ENCODE peak calls at places on chromosomes 13 and 19, in eight cellular contexts. One of them, this sample, is unnamed.

GRCh38 chr19:4699826-4700572 is 23.6 kb downstream of the DPP9 start:
- DNase-seq in T-helper 17 cell: no peak
- DNase-seq in stimulated activated CD8-positive, alpha-beta memory T cell treated with anti-CD3 and anti-CD28 coated beads, Interleukin-7, amount 100 ng/mL, for 1 hour: no peak
- DNase-seq in Peyer's patch: no peak
- DNase-seq in lower lobe of right lung: no peak
- DNase-seq in activated naive CD4-positive, alpha-beta T cell treated with anti-CD3 and anti-CD28 coated beads, Interleukin-2, amount 10 ng/mL, durations not matched to agents 7 days and 5 days: no peak
- DNase-seq in NCI-H510A: no peak
- DNase-seq in AG04450: no peak
- DNase-seq in this sample: no peak

GRCh38 chr13:90412980-90413379 is 934.5 kb upstream of the MIR17HG start:
- DNase-seq in lower lobe of right lung: no peak
- DNase-seq in NCI-H510A: no peak
- DNase-seq in T-helper 17 cell: no peak
- DNase-seq in Peyer's patch: no peak
- DNase-seq in stimulated activated CD8-positive, alpha-beta memory T cell treated with anti-CD3 and anti-CD28 coated beads, Interleukin-7, amount 100 ng/mL, for 1 hour: no peak
- DNase-seq in activated naive CD4-positive, alpha-beta T cell treated with anti-CD3 and anti-CD28 coated beads, Interleukin-2, amount 10 ng/mL, durations not matched to agents 7 days and 5 days: no peak
- DNase-seq in AG04450: no peak
- DNase-seq in this sample: no peak

GRCh38 chr13:79604752-79605151 is 123.8 kb downstream of the NDFIP2 start:
- DNase-seq in Peyer's patch: no peak
- DNase-seq in T-helper 17 cell: no peak
- DNase-seq in activated naive CD4-positive, alpha-beta T cell treated with anti-CD3 and anti-CD28 coated beads, Interleukin-2, amount 10 ng/mL, durations not matched to agents 7 days and 5 days: no peak
- DNase-seq in lower lobe of right lung: no peak
- DNase-seq in NCI-H510A: no peak
- DNase-seq in stimulated activated CD8-positive, alpha-beta memory T cell treated with anti-CD3 and anti-CD28 coated beads, Interleukin-7, amount 100 ng/mL, for 1 hour: no peak
- DNase-seq in AG04450: no peak
- DNase-seq in this sample: no peak

GRCh38 chr13:101942038-101942437 is 459.8 kb downstream of the FGF14 start:
- DNase-seq in activated naive CD4-positive, alpha-beta T cell treated with anti-CD3 and anti-CD28 coated beads, Interleukin-2, amount 10 ng/mL, durations not matched to agents 7 days and 5 days: no peak
- DNase-seq in stimulated activated CD8-positive, alpha-beta memory T cell treated with anti-CD3 and anti-CD28 coated beads, Interleukin-7, amount 100 ng/mL, for 1 hour: no peak
- DNase-seq in Peyer's patch: no peak
- DNase-seq in AG04450: no peak
- DNase-seq in lower lobe of right lung: no peak
- DNase-seq in NCI-H510A: peak
- DNase-seq in T-helper 17 cell: no peak
- DNase-seq in this sample: peak

GRCh38 chr13:99124695-99125334 is 75.8 kb upstream of the UBAC2 start:
- DNase-seq in AG04450: no peak
- DNase-seq in lower lobe of right lung: no peak
- DNase-seq in stimulated activated CD8-positive, alpha-beta memory T cell treated with anti-CD3 and anti-CD28 coated beads, Interleukin-7, amount 100 ng/mL, for 1 hour: no peak
- DNase-seq in activated naive CD4-positive, alpha-beta T cell treated with anti-CD3 and anti-CD28 coated beads, Interleukin-2, amount 10 ng/mL, durations not matched to agents 7 days and 5 days: no peak
- DNase-seq in Peyer's patch: no peak
- DNase-seq in NCI-H510A: no peak
- DNase-seq in T-helper 17 cell: no peak
- DNase-seq in this sample: no peak

GRCh38 chr19:55451522-55452380 is 8.7 kb upstream of the SHISA7 start:
- DNase-seq in lower lobe of right lung: no peak
- DNase-seq in NCI-H510A: no peak
- DNase-seq in AG04450: no peak
- DNase-seq in stimulated activated CD8-positive, alpha-beta memory T cell treated with anti-CD3 and anti-CD28 coated beads, Interleukin-7, amount 100 ng/mL, for 1 hour: no peak
- DNase-seq in Peyer's patch: no peak
- DNase-seq in T-helper 17 cell: no peak
- DNase-seq in activated naive CD4-positive, alpha-beta T cell treated with anti-CD3 and anti-CD28 coated beads, Interleukin-2, amount 10 ng/mL, durations not matched to agents 7 days and 5 days: peak
- DNase-seq in this sample: no peak

GRCh38 chr13:41411536-41411935 is 45.8 kb upstream of the RGCC start:
- DNase-seq in lower lobe of right lung: no peak
- DNase-seq in stimulated activated CD8-positive, alpha-beta memory T cell treated with anti-CD3 and anti-CD28 coated beads, Interleukin-7, amount 100 ng/mL, for 1 hour: no peak
- DNase-seq in Peyer's patch: no peak
- DNase-seq in NCI-H510A: no peak
- DNase-seq in activated naive CD4-positive, alpha-beta T cell treated with anti-CD3 and anti-CD28 coated beads, Interleukin-2, amount 10 ng/mL, durations not matched to agents 7 days and 5 days: peak
- DNase-seq in T-helper 17 cell: no peak
- DNase-seq in AG04450: peak
- DNase-seq in this sample: no peak

GRCh38 chr19:47766670-47767069 is 11.8 kb upstream of the SELENOW start:
- DNase-seq in AG04450: no peak
- DNase-seq in T-helper 17 cell: no peak
- DNase-seq in stimulated activated CD8-positive, alpha-beta memory T cell treated with anti-CD3 and anti-CD28 coated beads, Interleukin-7, amount 100 ng/mL, for 1 hour: no peak
- DNase-seq in Peyer's patch: no peak
- DNase-seq in NCI-H510A: no peak
- DNase-seq in lower lobe of right lung: no peak
- DNase-seq in activated naive CD4-positive, alpha-beta T cell treated with anti-CD3 and anti-CD28 coated beads, Interleukin-2, amount 10 ng/mL, durations not matched to agents 7 days and 5 days: no peak
- DNase-seq in this sample: no peak

GRCh38 chr13:75423946-75424345 is 58.0 kb downstream of the TBC1D4 start:
- DNase-seq in stimulated activated CD8-positive, alpha-beta memory T cell treated with anti-CD3 and anti-CD28 coated beads, Interleukin-7, amount 100 ng/mL, for 1 hour: no peak
- DNase-seq in lower lobe of right lung: no peak
- DNase-seq in AG04450: no peak
- DNase-seq in T-helper 17 cell: no peak
- DNase-seq in activated naive CD4-positive, alpha-beta T cell treated with anti-CD3 and anti-CD28 coated beads, Interleukin-2, amount 10 ng/mL, durations not matched to agents 7 days and 5 days: no peak
- DNase-seq in Peyer's patch: no peak
- DNase-seq in NCI-H510A: no peak
- DNase-seq in this sample: no peak

GRCh38 chr19:15911599-15912237 is 13.8 kb upstream of the CYP4F2 start:
- DNase-seq in lower lobe of right lung: no peak
- DNase-seq in NCI-H510A: no peak
- DNase-seq in activated naive CD4-positive, alpha-beta T cell treated with anti-CD3 and anti-CD28 coated beads, Interleukin-2, amount 10 ng/mL, durations not matched to agents 7 days and 5 days: no peak
- DNase-seq in stimulated activated CD8-positive, alpha-beta memory T cell treated with anti-CD3 and anti-CD28 coated beads, Interleukin-7, amount 100 ng/mL, for 1 hour: no peak
- DNase-seq in Peyer's patch: no peak
- DNase-seq in T-helper 17 cell: no peak
- DNase-seq in AG04450: no peak
- DNase-seq in this sample: no peak

GRCh38 chr19:18785179-18786124 is 5.7 kb downstream of the COMP start:
- DNase-seq in activated naive CD4-positive, alpha-beta T cell treated with anti-CD3 and anti-CD28 coated beads, Interleukin-2, amount 10 ng/mL, durations not matched to agents 7 days and 5 days: peak
- DNase-seq in AG04450: no peak
- DNase-seq in Peyer's patch: peak
- DNase-seq in NCI-H510A: no peak
- DNase-seq in T-helper 17 cell: peak
- DNase-seq in lower lobe of right lung: peak
- DNase-seq in stimulated activated CD8-positive, alpha-beta memory T cell treated with anti-CD3 and anti-CD28 coated beads, Interleukin-7, amount 100 ng/mL, for 1 hour: peak
- DNase-seq in this sample: peak